ENCODE peak calls at places on chromosome 21, in six cellular contexts. Q is stimulated activated CD4-positive, alpha-beta T cell treated with anti-CD3 and anti-CD28 coated beads, Interleukin-2, amount 100 ng/mL, for 24 hours; I is body of pancreas; N is stimulated activated CD8-positive, alpha-beta memory T cell treated with anti-CD3 and anti-CD28 coated beads, Interleukin-7, amount 100 ng/mL, for 1 hour; U is globus pallidus; P is stimulated activated naive CD8-positive, alpha-beta T cell treated with anti-CD3 and anti-CD28 coated beads, Interleukin-15, amount 100 ng/mL, for 72 hours. R is an unnamed sample.

GRCh38 chr21:45306832-45307571 is 19.3 kb upstream of the POFUT2 start:
- DNase-seq in Q (no peak), U (peak), N (no peak), P (no peak), I (peak), R (no peak)

GRCh38 chr21:34020005-34020847 is 53.2 kb upstream of the MRPS6 start:
- DNase-seq in N (no peak), P (no peak), Q (no peak), I (peak), U (no peak), R (no peak)

GRCh38 chr21:24658016-24658415 is 949.3 kb downstream of the MRPL39 start:
- DNase-seq in I (no peak), Q (no peak), U (no peak), N (no peak), P (no peak), R (no peak)

GRCh38 chr21:36747114-36747814 is 48.3 kb downstream of the SIM2 start:
- DNase-seq in Q (peak), P (no peak), U (no peak), I (no peak), N (no peak), R (no peak)

GRCh38 chr21:46455575-46456385 is 2.9 kb upstream of the DIP2A start:
- DNase-seq in U (peak), P (no peak), N (no peak), Q (no peak), I (no peak), R (no peak)

GRCh38 chr21:46317710-46318463 is 5.8 kb downstream of the C21orf58 start:
- DNase-seq in I (peak), Q (no peak), P (no peak), N (no peak), U (no peak), R (no peak)

GRCh38 chr21:46392921-46393320 is 65.8 kb upstream of the DIP2A start:
- DNase-seq in N (no peak), U (no peak), P (no peak), I (peak), Q (no peak), R (peak)

GRCh38 chr21:41713495-41714281 is 53.2 kb downstream of the RIPK4 start:
- DNase-seq in Q (no peak), N (no peak), U (no peak), I (peak), P (no peak), R (no peak)

GRCh38 chr21:44440241-44441040 is 14.9 kb upstream of the LRRC3 start:
- DNase-seq in I (no peak), P (no peak), Q (no peak), U (no peak), N (no peak), R (no peak)

GRCh38 chr21:15192243-15192642 is 127.4 kb upstream of the NRIP1 start:
- DNase-seq in N (no peak), P (no peak), U (no peak), Q (no peak), I (no peak), R (no peak)

GRCh38 chr21:40841524-40842196 is 5.3 kb downstream of the DSCAM start:
- DNase-seq in Q (peak), U (peak), P (no peak), I (peak), N (no peak), R (no peak)